ENCODE peak calls at places on chromosomes 1 and 21, in seven cellular contexts. E is Peyer's patch, T is small intestine, H is thoracic aorta, V is adrenal gland, D is AG04450, J is upper lobe of right lung. B is an unnamed sample.

GRCh38 chr1:65813956-65814355 is 21.3 kb downstream of the PDE4B start:
- DNase-seq in V (no peak), T (no peak), J (no peak), E (no peak), D (no peak), H (no peak), B (no peak)

GRCh38 chr1:171740356-171740863 is 1.5 kb downstream of the VAMP4 start:
- DNase-seq in H (no peak), D (no peak), E (no peak), T (no peak), J (no peak), V (no peak), B (no peak)

GRCh38 chr1:212987702-212988322 is 27.9 kb downstream of the ANGEL2 start:
- DNase-seq in T (peak), E (no peak), V (no peak), D (peak), H (no peak), J (no peak), B (no peak)

GRCh38 chr1:40532844-40533424 is 1.5 kb downstream of the ZNF684 start:
- DNase-seq in D (no peak), V (no peak), J (no peak), E (peak), T (peak), H (no peak), B (no peak)

GRCh38 chr1:92882817-92883216 is 51.0 kb downstream of the RPL5 start:
- DNase-seq in E (peak), J (no peak), D (no peak), V (no peak), T (peak), H (no peak), B (no peak)

GRCh38 chr1:12561121-12561520 is 56.9 kb downstream of the DHRS3 start:
- DNase-seq in E (no peak), V (no peak), T (no peak), D (no peak), J (no peak), H (no peak), B (no peak)

GRCh38 chr21:42176864-42177263 is 42.1 kb upstream of the ABCG1 start:
- DNase-seq in H (no peak), D (no peak), J (no peak), V (no peak), E (no peak), T (no peak), B (no peak)

GRCh38 chr1:53585116-53585515 is 125.9 kb downstream of the DMRTB1 start:
- DNase-seq in E (peak), H (no peak), T (peak), D (peak), J (no peak), V (no peak), B (no peak)

GRCh38 chr1:109640285-109640865 is 15.5 kb upstream of the GSTM4 start:
- DNase-seq in H (peak), V (peak), J (peak), T (peak), D (no peak), E (peak), B (peak)

GRCh38 chr1:78468511-78468910 is 22.3 kb upstream of the PTGFR start:
- DNase-seq in D (no peak), V (no peak), T (no peak), J (no peak), H (no peak), E (no peak), B (no peak)

GRCh38 chr1:2196901-2197638 is 2.5 kb upstream of the FAAP20 start:
- DNase-seq in E (no peak), T (no peak), J (no peak), V (no peak), H (no peak), D (no peak), B (no peak)

GRCh38 chr1:224047538-224047937 is 66.4 kb upstream of the FBXO28 start:
- DNase-seq in V (no peak), H (no peak), D (no peak), T (no peak), E (no peak), J (no peak), B (no peak)

GRCh38 chr1:50106095-50106761 is 2.5 kb upstream of the ELAVL4 start:
- DNase-seq in J (no peak), D (no peak), T (no peak), E (no peak), V (no peak), H (no peak), B (no peak)

GRCh38 chr1:181493885-181494284 is 10.6 kb downstream of the CACNA1E start:
- DNase-seq in H (no peak), J (no peak), V (no peak), E (no peak), D (no peak), T (no peak), B (no peak)

GRCh38 chr1:183548136-183548535 is 42.1 kb downstream of the NCF2 start:
- DNase-seq in H (no peak), E (no peak), D (no peak), V (no peak), T (no peak), J (no peak), B (no peak)

GRCh38 chr1:230382060-230382491 is 44.1 kb downstream of the PGBD5 start:
- DNase-seq in E (no peak), T (no peak), D (no peak), V (no peak), J (peak), H (no peak), B (no peak)

GRCh38 chr1:48817505-48818114 is 40.9 kb upstream of the BEND5 start:
- DNase-seq in J (peak), V (peak), H (no peak), D (peak), E (peak), T (peak), B (peak)

GRCh38 chr1:18668750-18669404 is 38.2 kb downstream of the PAX7 start:
- DNase-seq in D (no peak), T (no peak), V (no peak), H (no peak), J (no peak), E (no peak), B (no peak)

GRCh38 chr21:36141513-36141925 is 6.6 kb downstream of the CBR3 start:
- DNase-seq in D (peak), E (peak), J (peak), H (no peak), T (peak), V (peak), B (peak)

GRCh38 chr1:22877112-22877915 is 95.4 kb downstream of the LACTBL1 start:
- DNase-seq in V (no peak), J (no peak), E (no peak), D (no peak), H (no peak), T (no peak), B (no peak)

GRCh38 chr1:192904438-192904895 is 95.6 kb downstream of the RGS2 start:
- DNase-seq in V (peak), T (no peak), D (peak), J (no peak), E (no peak), H (peak), B (no peak)

GRCh38 chr1:151790940-151791651 is 796 bp upstream of the TDRKH start:
- DNase-seq in D (no peak), E (no peak), T (peak), V (peak), H (no peak), J (no peak), B (no peak)

GRCh38 chr1:183024352-183025337 is 1.4 kb downstream of the LAMC1 start:
- DNase-seq in H (no peak), E (no peak), D (no peak), T (no peak), J (no peak), V (no peak), B (no peak)

GRCh38 chr1:94117250-94117851 is 3.6 kb downstream of the ABCA4 start:
- DNase-seq in H (no peak), T (no peak), V (no peak), E (no peak), D (no peak), J (no peak), B (no peak)

GRCh38 chr1:53638641-53639035 is 100.3 kb downstream of the GLIS1 start:
- DNase-seq in D (no peak), J (peak), T (no peak), H (no peak), E (no peak), V (no peak), B (no peak)

GRCh38 chr1:230002164-230002803 is 64.8 kb upstream of the GALNT2 start:
- DNase-seq in D (no peak), H (no peak), V (no peak), J (no peak), T (no peak), E (no peak), B (peak)

GRCh38 chr1:37094302-37094701 is 60.0 kb upstream of the GRIK3 start:
- DNase-seq in T (no peak), V (no peak), H (no peak), D (no peak), J (no peak), E (no peak), B (no peak)

GRCh38 chr21:39633770-39634181 is 21.0 kb downstream of the B3GALT5 start:
- DNase-seq in V (no peak), E (no peak), D (peak), T (peak), H (no peak), J (no peak), B (no peak)

GRCh38 chr21:34623519-34623918 is 8.6 kb upstream of the RCAN1 start:
- DNase-seq in V (no peak), J (no peak), H (no peak), E (no peak), T (no peak), D (no peak), B (no peak)

GRCh38 chr1:220990417-220991337 is 111.4 kb downstream of the HLX start:
- DNase-seq in T (no peak), E (no peak), V (peak), J (no peak), D (peak), H (no peak), B (no peak)

GRCh38 chr1:29197590-29197924 is 15.9 kb upstream of the SRSF4 start:
- DNase-seq in T (peak), J (no peak), H (no peak), D (no peak), E (peak), V (no peak), B (no peak)

GRCh38 chr1:32199717-32200072 is 700 bp upstream of the CCDC28B start:
- DNase-seq in H (no peak), T (no peak), D (no peak), J (no peak), E (no peak), V (peak), B (peak)

GRCh38 chr1:34816778-34817177 is 24.0 kb downstream of the GJA4 start:
- DNase-seq in E (no peak), J (no peak), V (no peak), H (no peak), T (no peak), D (no peak), B (no peak)

GRCh38 chr1:115166531-115167091 is 77.3 kb upstream of the TSPAN2 start:
- DNase-seq in D (no peak), J (no peak), T (no peak), V (no peak), E (no peak), H (no peak), B (no peak)

GRCh38 chr21:42063206-42063577 is 7.9 kb upstream of the UMODL1 start:
- DNase-seq in V (peak), E (peak), T (peak), J (no peak), H (no peak), D (no peak), B (no peak)

GRCh38 chr1:170678196-170678595 is 14.3 kb downstream of the PRRX1 start:
- DNase-seq in V (no peak), D (no peak), H (no peak), E (no peak), J (no peak), T (no peak), B (no peak)

GRCh38 chr1:113191579-113192076 is 118.6 kb downstream of the LRIG2 start:
- DNase-seq in V (no peak), H (no peak), J (no peak), D (no peak), T (peak), E (peak), B (no peak)

GRCh38 chr1:10662824-10663667 is 133.4 kb downstream of the CASZ1 start:
- DNase-seq in T (no peak), J (no peak), V (no peak), D (no peak), E (no peak), H (no peak), B (no peak)
- H3K27ac ChIP-seq in T (no peak), J (peak), V (peak), D (no peak), E (peak), H (peak), B (peak)

GRCh38 chr1:67983867-67984266 is 66.6 kb downstream of the DIRAS3 start:
- DNase-seq in V (no peak), E (no peak), J (no peak), T (no peak), D (no peak), H (no peak), B (peak)

GRCh38 chr1:67988066-67988465 is 62.4 kb downstream of the DIRAS3 start:
- DNase-seq in E (no peak), V (no peak), T (no peak), D (no peak), H (no peak), J (no peak), B (no peak)

GRCh38 chr1:67987046-67987799 is 63.2 kb downstream of the DIRAS3 start:
- DNase-seq in T (no peak), E (no peak), D (peak), H (no peak), V (no peak), J (no peak), B (no peak)
- H3K27ac ChIP-seq in T (no peak), E (no peak), D (peak), H (no peak), V (peak), J (no peak), B (no peak)

GRCh38 chr1:14138627-14139026 is 438.6 kb downstream of the PRDM2 start:
- DNase-seq in J (no peak), D (no peak), V (no peak), E (no peak), H (no peak), T (no peak), B (no peak)
- H3K27ac ChIP-seq in J (no peak), D (no peak), V (no peak), E (no peak), H (no peak), T (no peak), B (no peak)

DNA sequence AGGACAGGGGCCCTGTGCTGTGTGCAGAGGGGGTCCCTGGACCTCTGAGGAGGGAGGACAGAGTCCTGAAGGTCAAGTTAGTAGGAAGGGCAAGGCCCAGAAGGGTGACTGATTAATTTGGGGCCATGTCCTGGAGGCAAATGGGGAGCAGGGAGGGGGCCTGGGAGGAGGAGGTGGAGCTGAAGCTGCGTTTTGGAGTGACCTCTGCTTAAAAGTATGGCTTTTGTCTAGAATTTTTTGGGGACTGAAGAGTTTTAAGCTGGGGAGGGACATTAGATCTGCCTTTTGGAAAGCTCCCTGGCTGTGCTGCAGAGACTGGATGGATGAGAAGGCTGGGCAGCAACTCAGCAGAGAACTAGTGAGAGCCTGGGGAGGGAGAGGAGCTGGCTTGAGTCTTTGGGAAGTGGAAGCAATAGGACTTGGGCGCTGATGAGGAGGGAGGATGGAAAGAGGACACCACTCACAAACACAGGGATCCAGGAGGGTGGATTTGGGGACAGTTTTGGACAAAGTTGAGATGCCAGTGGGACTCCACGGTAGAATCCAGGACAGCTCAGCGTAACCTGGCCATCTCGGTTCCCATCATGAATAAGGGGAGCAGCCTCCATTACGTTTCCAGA is 52.9 kb downstream of the ACBD3 start:
- DNase-seq in D (no peak), T (no peak), E (peak), J (no peak), V (no peak), H (no peak), B (no peak)
- H3K27ac ChIP-seq in D (no peak), T (peak), E (no peak), J (peak), V (no peak), H (no peak), B (no peak)

DNA sequence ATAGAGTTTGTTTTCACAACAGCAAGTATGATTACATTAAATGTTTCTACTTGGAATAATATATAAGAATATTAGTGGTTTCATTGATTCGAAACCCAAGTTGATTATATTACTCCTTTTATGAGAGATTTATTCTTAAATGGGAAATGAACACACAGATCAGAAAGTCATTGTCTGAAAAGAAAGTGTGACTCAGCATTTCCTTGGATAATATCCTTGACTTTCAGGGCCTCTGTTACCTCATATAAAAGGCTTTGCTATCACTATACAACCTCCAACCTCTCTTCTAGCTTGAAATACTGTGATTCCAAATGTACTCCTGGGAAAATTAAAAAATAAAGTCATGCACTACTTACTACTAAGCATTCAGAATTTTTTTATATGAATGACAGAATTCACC is 295.3 kb upstream of the LYPLAL1 start:
- DNase-seq in V (no peak), J (no peak), T (no peak), D (no peak), H (no peak), E (no peak), B (no peak)
- H3K27ac ChIP-seq in V (no peak), J (no peak), T (no peak), D (no peak), H (no peak), E (no peak), B (no peak)

DNA sequence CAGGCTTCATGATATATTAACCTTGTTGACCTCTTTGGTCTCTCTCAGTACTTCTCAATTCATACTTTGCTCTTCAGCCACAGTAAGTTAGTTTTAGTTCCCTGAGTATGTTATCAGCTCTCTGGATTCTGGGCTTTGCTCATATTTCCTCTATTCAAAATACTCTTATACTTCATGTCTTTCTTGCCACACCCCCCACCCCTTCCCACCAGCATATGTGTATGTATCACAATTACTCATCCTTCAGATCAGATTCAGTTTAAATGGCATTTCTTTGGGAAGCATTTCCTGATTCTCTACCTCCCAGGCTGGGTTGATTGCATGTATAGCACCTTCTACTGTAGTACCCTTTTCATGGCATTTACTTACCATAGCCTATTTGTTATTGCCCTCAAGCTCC is 28.3 kb downstream of the SLC30A7 start:
- DNase-seq in J (no peak), D (no peak), V (no peak), H (no peak), T (no peak), E (no peak), B (no peak)
- H3K27ac ChIP-seq in J (no peak), D (no peak), V (no peak), H (no peak), T (no peak), E (no peak), B (no peak)

DNA sequence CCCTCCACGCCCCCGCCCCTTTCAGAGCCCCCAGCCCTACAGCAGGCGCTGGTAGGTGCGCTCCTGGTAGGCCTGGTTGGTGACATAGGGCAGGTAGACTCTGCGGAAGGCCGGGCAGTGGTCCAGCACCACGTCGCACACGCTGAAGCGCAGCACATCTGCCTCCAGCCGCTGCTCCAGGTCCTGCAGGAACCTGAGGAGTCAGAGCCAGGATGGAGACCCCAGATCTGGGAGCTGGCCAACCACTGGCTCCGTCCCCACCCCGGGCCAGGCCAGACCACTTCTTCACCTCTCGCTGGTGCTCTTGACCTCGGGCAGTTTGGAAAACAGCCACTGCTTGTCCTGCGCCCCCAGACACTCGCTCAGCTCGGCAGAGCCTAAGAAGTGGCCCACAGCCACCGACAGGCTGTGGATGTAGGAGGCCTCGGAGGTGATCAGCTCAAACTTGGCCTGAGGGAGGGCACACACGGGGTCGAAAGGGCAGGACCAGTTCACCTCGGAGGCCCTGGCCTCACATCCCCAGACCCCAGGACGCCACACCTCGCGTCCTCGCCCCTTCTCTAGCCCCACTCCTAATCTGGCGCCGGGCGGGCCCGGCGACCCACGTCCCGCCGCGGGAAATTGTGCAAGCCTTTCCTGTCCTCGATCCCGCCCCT is 6.4 kb downstream of the ARHGEF19 start:
- DNase-seq in E (no peak), V (no peak), T (no peak), J (peak), H (no peak), D (no peak), B (no peak)
- H3K27ac ChIP-seq in E (peak), V (peak), T (peak), J (peak), H (peak), D (peak), B (peak)

GRCh38 chr1:16013908-16014258 is 4.0 kb downstream of the HSPB7 start:
- DNase-seq in T (no peak), V (no peak), E (no peak), D (no peak), H (no peak), J (no peak), B (no peak)
- H3K27ac ChIP-seq in T (peak), V (peak), E (peak), D (no peak), H (peak), J (no peak), B (peak)